ENCODE peak calls at places on chromosomes 5 and 9, in four cellular contexts. M, S, X and O are unnamed samples.

GRCh38 chr5:170448221-170448620 is 55.6 kb upstream of the KCNIP1 start:
- DNase-seq in M (no peak), S (no peak), X (no peak), O (no peak)

GRCh38 chr5:74587300-74587699 is 53.2 kb downstream of the ENC1 start:
- DNase-seq in M (no peak), S (no peak), X (no peak), O (no peak)

GRCh38 chr5:76305264-76305663 is 97.8 kb upstream of the IQGAP2 start:
- DNase-seq in M (no peak), S (no peak), X (no peak), O (no peak)

GRCh38 chr5:142181096-142181495 is 72.5 kb downstream of the NDFIP1 start:
- DNase-seq in M (no peak), S (peak), X (no peak), O (no peak)

GRCh38 chr5:175288048-175288621 is 155.8 kb downstream of the DRD1 start:
- DNase-seq in M (no peak), S (peak), X (peak), O (peak)

GRCh38 chr9:117926031-117926655 is 221.9 kb downstream of the TLR4 start:
- DNase-seq in M (no peak), S (peak), X (no peak), O (no peak)

GRCh38 chr5:141430332-141431113 is at the start of gene PCDHGA12:
- DNase-seq in M (no peak), S (peak), X (no peak), O (no peak)

GRCh38 chr5:139394123-139394653 is 716 bp downstream of the PROB1 start:
- DNase-seq in M (no peak), S (peak), X (peak), O (no peak)

GRCh38 chr5:134127376-134127861 is 12.9 kb downstream of the TCF7 start:
- DNase-seq in M (no peak), S (no peak), X (no peak), O (no peak)

GRCh38 chr5:135705230-135705631 is 126.4 kb upstream of the CXCL14 start:
- DNase-seq in M (no peak), S (peak), X (no peak), O (no peak)

GRCh38 chr5:89105171-89105695 is 222.2 kb upstream of the MEF2C start:
- DNase-seq in M (no peak), S (no peak), X (no peak), O (no peak)

GRCh38 chr9:104872959-104873850 is 54.8 kb downstream of the ABCA1 start:
- DNase-seq in M (no peak), S (no peak), X (no peak), O (no peak)

GRCh38 chr9:98665511-98665910 is 43.2 kb downstream of the GABBR2 start:
- DNase-seq in M (no peak), S (no peak), X (no peak), O (no peak)

GRCh38 chr5:126970517-126971017 is 59.8 kb downstream of the MARCHF3 start:
- DNase-seq in M (no peak), S (peak), X (no peak), O (no peak)

GRCh38 chr9:86405086-86405491 is 50.9 kb upstream of the TUT7 start:
- DNase-seq in M (no peak), S (peak), X (no peak), O (no peak)

GRCh38 chr5:169177431-169177694 is 123.6 kb downstream of the SLIT3 start:
- DNase-seq in M (no peak), S (no peak), X (no peak), O (no peak)

GRCh38 chr5:109907189-109907588 is 217.5 kb downstream of the MAN2A1 start:
- DNase-seq in M (no peak), S (no peak), X (no peak), O (no peak)

GRCh38 chr9:93674580-93675335 is 98.4 kb downstream of the PHF2 start:
- DNase-seq in M (no peak), S (no peak), X (no peak), O (no peak)

GRCh38 chr5:142143878-142144277 is 35.3 kb downstream of the NDFIP1 start:
- DNase-seq in M (no peak), S (peak), X (peak), O (peak)

GRCh38 chr5:14357441-14357840 is 214.3 kb downstream of the TRIO start:
- DNase-seq in M (no peak), S (peak), X (no peak), O (no peak)

GRCh38 chr5:92561362-92562006 is 1019.5 kb downstream of the NR2F1-AS1 start:
- DNase-seq in M (no peak), S (peak), X (no peak), O (peak)

GRCh38 chr5:172778223-172778814 is 7.3 kb upstream of the DUSP1 start:
- DNase-seq in M (no peak), S (peak), X (no peak), O (no peak)

GRCh38 chr5:95858023-95858461 is 35.5 kb upstream of the GLRX start:
- DNase-seq in M (no peak), S (peak), X (no peak), O (no peak)

GRCh38 chr5:77958642-77959315 is 182.6 kb upstream of the TBCA start:
- DNase-seq in M (no peak), S (no peak), X (peak), O (no peak)

GRCh38 chr9:105296889-105297288 is 52.4 kb downstream of the SLC44A1 start:
- DNase-seq in M (no peak), S (no peak), X (peak), O (no peak)

GRCh38 chr5:151298063-151298462 is 5.5 kb downstream of the SLC36A3 start:
- DNase-seq in M (no peak), S (peak), X (peak), O (no peak)

GRCh38 chr5:145960848-145961600 is 24.6 kb downstream of the SH3RF2 start:
- DNase-seq in M (no peak), S (no peak), X (no peak), O (no peak)

GRCh38 chr5:122515709-122516431 is 203.8 kb downstream of the SNCAIP start:
- DNase-seq in M (peak), S (peak), X (peak), O (peak)

GRCh38 chr9:109704546-109704945 is 75.5 kb upstream of the PALM2AKAP2 start:
- DNase-seq in M (no peak), S (no peak), X (no peak), O (no peak)

GRCh38 chr9:27447036-27447700 is 76.9 kb upstream of the IFNK start:
- DNase-seq in M (peak), S (peak), X (no peak), O (peak)

GRCh38 chr9:33159058-33159759 is 7.9 kb downstream of the B4GALT1 start:
- DNase-seq in M (no peak), S (peak), X (no peak), O (no peak)

GRCh38 chr9:122332083-122332482 is 38.7 kb upstream of the PTGS1 start:
- DNase-seq in M (no peak), S (no peak), X (peak), O (no peak)

GRCh38 chr5:95617057-95617456 is 2.8 kb upstream of the GPR150 start:
- DNase-seq in M (no peak), S (no peak), X (no peak), O (no peak)

GRCh38 chr9:93064392-93065124 is 6.1 kb downstream of the SUSD3 start:
- DNase-seq in M (no peak), S (no peak), X (no peak), O (no peak)

GRCh38 chr5:15074651-15075050 is 203.1 kb upstream of the ANKH start:
- DNase-seq in M (no peak), S (no peak), X (no peak), O (no peak)

GRCh38 chr5:98698359-98698758 is 75.1 kb upstream of the RGMB start:
- DNase-seq in M (no peak), S (no peak), X (no peak), O (no peak)